ENCODE peak calls at places on chromosomes 11 and 22, in six cellular contexts. H is lower leg skin; M is stimulated activated CD4-positive, alpha-beta T cell treated with anti-CD3 and anti-CD28 coated beads, Interleukin-12 subunit alpha, Interleukin-12 subunit beta, amount 100 ng/mL, for 4 hours; F is amygdala; L is activated T-cell treated with anti-CD3 and anti-CD28 coated beads for 24 hours; O is left kidney. N is an unnamed sample.

GRCh38 chr11:119194811-119195210 is 9.5 kb downstream of the NHERF4 start:
- DNase-seq in O (no peak), F (no peak), H (no peak), M (no peak), L (no peak), N (no peak)

GRCh38 chr11:67290801-67291200 is 1.7 kb downstream of the ANKRD13D start:
- DNase-seq in H (no peak), O (no peak), M (no peak), L (no peak), F (no peak), N (no peak)

GRCh38 chr22:17846326-17846992 is 72.2 kb upstream of the BID start:
- DNase-seq in F (no peak), O (no peak), H (no peak), L (no peak), M (no peak), N (no peak)

GRCh38 chr11:69361048-69361447 is 67.1 kb downstream of the MYEOV start:
- DNase-seq in H (peak), F (no peak), L (no peak), M (no peak), O (no peak), N (no peak)

GRCh38 chr11:122327528-122327927 is 211.5 kb upstream of the BLID start:
- DNase-seq in L (no peak), O (no peak), H (no peak), F (no peak), M (no peak), N (no peak)

GRCh38 chr11:43278302-43278956 is 33.4 kb upstream of the API5 start:
- DNase-seq in O (peak), M (no peak), L (no peak), F (no peak), H (no peak), N (no peak)

GRCh38 chr11:84310261-84310660 is 1024.1 kb upstream of the CCDC90B start:
- DNase-seq in L (no peak), H (no peak), M (no peak), F (no peak), O (no peak), N (no peak)

GRCh38 chr11:130487390-130488186 is 39.1 kb downstream of the ADAMTS15 start:
- DNase-seq in L (no peak), M (no peak), H (no peak), O (no peak), F (no peak), N (no peak)

GRCh38 chr11:118618115-118618990 is 10.9 kb downstream of the PHLDB1 start:
- DNase-seq in F (peak), M (no peak), O (peak), L (no peak), H (no peak), N (no peak)

GRCh38 chr11:82675838-82676237 is 57.8 kb downstream of the FAM181B start:
- DNase-seq in L (no peak), M (no peak), F (no peak), H (no peak), O (no peak), N (no peak)

GRCh38 chr11:113664981-113665710 is 41.0 kb downstream of the TMPRSS5 start:
- DNase-seq in H (no peak), O (peak), L (no peak), M (no peak), F (no peak), N (no peak)

GRCh38 chr11:68295940-68296339 is 16.5 kb upstream of the LRP5 start:
- DNase-seq in O (no peak), H (no peak), M (no peak), L (no peak), F (no peak), N (no peak)

GRCh38 chr11:127470485-127470884 is 469.9 kb upstream of the KIRREL3 start:
- DNase-seq in O (peak), L (no peak), F (no peak), H (no peak), M (no peak), N (no peak)

GRCh38 chr11:57597971-57598830 is 716 bp downstream of the SERPING1 start:
- DNase-seq in L (no peak), O (peak), M (peak), F (peak), H (peak), N (no peak)

GRCh38 chr22:49508561-49508960 is 319.1 kb downstream of the BRD1 start:
- DNase-seq in L (no peak), M (no peak), O (no peak), F (no peak), H (no peak), N (no peak)

GRCh38 chr11:93529707-93530467 is 13.3 kb downstream of the SMCO4 start:
- DNase-seq in H (no peak), M (no peak), O (no peak), L (no peak), F (no peak), N (no peak)

GRCh38 chr22:39514373-39514973 is 5.9 kb upstream of the ATF4 start:
- DNase-seq in O (peak), F (no peak), L (peak), M (peak), H (no peak), N (peak)

GRCh38 chr22:35705141-35705540 is 12.5 kb upstream of the APOL5 start:
- DNase-seq in L (no peak), O (no peak), M (no peak), F (no peak), H (no peak), N (no peak)

GRCh38 chr11:130160460-130161090 is 993 bp downstream of the ST14 start:
- DNase-seq in M (no peak), O (no peak), F (no peak), H (no peak), L (no peak), N (no peak)

GRCh38 chr11:8017071-8017470 is 29.9 kb downstream of the EIF3F start:
- DNase-seq in F (no peak), M (no peak), L (no peak), O (no peak), H (no peak), N (no peak)

GRCh38 chr22:31526275-31526674 is 29.9 kb downstream of the SFI1 start:
- DNase-seq in M (peak), L (peak), O (no peak), H (no peak), F (no peak), N (no peak)

N was measured in activated CD8-positive, alpha-beta memory T cell treated with anti-CD3 and anti-CD28 coated beads, Interleukin-2, amount 50 U/mL, for 4 hours.